ENCODE peak calls at places on chromosomes 7 and 10, in five cellular contexts. X, R, A, W and C are unnamed samples.

GRCh38 chr10:32004161-32004591 is 52.0 kb downstream of the KIF5B start:
- DNase-seq in A (peak), R (no peak), W (peak), X (peak), C (no peak)

GRCh38 chr7:32299133-32299702 is 191.0 kb downstream of the LSM5 start:
- DNase-seq in W (peak), R (no peak), A (peak), X (peak), C (peak)

GRCh38 chr7:116354546-116355422 is 144.4 kb downstream of the TES start:
- DNase-seq in W (peak), R (peak), A (peak), X (peak), C (no peak)

GRCh38 chr10:38007551-38007950 is 2.9 kb upstream of the ZNF33A start:
- DNase-seq in W (no peak), R (no peak), X (no peak), A (no peak), C (no peak)

GRCh38 chr10:1163204-1163660 is 107.0 kb downstream of the WDR37 start:
- DNase-seq in A (no peak), W (no peak), X (no peak), R (no peak), C (no peak)

GRCh38 chr7:106770191-106770590 is 94.9 kb upstream of the PIK3CG start:
- DNase-seq in W (no peak), X (peak), R (no peak), A (no peak), C (no peak)

GRCh38 chr7:25781704-25782103 is 370.3 kb upstream of the NFE2L3 start:
- DNase-seq in X (no peak), R (no peak), A (no peak), W (no peak), C (no peak)

GRCh38 chr7:98816206-98816605 is 53.6 kb downstream of the TMEM130 start:
- DNase-seq in R (no peak), X (no peak), W (peak), A (no peak), C (no peak)

GRCh38 chr10:2772791-2773644 is 294.3 kb upstream of the PFKP start:
- DNase-seq in A (no peak), X (no peak), R (no peak), W (no peak), C (no peak)

GRCh38 chr10:52314822-52315552 is 906 bp downstream of the DKK1 start:
- DNase-seq in A (peak), X (peak), R (no peak), W (no peak), C (peak)

GRCh38 chr10:74058658-74059057 is 60.7 kb downstream of the VCL start:
- DNase-seq in A (peak), W (no peak), X (peak), R (no peak), C (no peak)

GRCh38 chr10:84204610-84205009 is 10.3 kb downstream of the CDHR1 start:
- DNase-seq in W (no peak), X (no peak), R (no peak), A (no peak), C (no peak)

GRCh38 chr10:121734517-121735137 is 136.4 kb upstream of the FGFR2 start:
- DNase-seq in A (peak), R (no peak), W (no peak), X (peak), C (no peak)

GRCh38 chr10:110168601-110169481 is 38.6 kb upstream of the MXI1 start:
- DNase-seq in X (no peak), A (peak), R (no peak), W (no peak), C (no peak)

GRCh38 chr10:79073784-79074432 is 5.1 kb downstream of the ZMIZ1 start:
- DNase-seq in A (no peak), W (peak), X (peak), R (peak), C (peak)

DNA sequence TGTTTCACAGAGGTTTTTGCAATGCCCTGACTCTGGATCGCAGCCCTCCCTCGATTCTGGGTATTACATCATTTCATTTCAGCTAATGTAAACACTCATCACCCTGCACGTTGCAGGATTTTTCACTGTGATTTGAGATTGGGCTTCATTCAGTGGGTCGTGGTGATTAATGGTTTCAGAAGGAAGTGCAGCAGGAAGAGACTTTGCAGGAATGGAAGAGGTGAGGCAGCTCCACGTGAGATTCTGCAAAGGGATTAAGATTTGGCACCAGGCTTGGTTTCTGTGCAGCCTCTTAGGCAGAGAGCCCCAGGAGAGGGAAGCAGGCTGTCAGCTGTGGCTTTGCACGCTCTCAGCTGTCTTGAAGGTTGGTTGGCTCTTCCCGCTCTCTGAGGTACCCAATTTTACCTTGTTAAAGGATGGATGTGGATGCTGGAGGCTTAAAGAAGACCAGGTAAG is 95.2 kb downstream of the PLCE1 start:
- DNase-seq in R (no peak), A (no peak), W (no peak), X (peak), C (no peak)
- H3K4me3 ChIP-seq in R (no peak), A (no peak), W (peak), X (no peak), C (no peak)

GRCh38 chr7:5284304-5285281 is 1.9 kb downstream of the SLC29A4 start:
- DNase-seq in X (peak), A (peak), R (peak), W (no peak), C (peak)

GRCh38 chr7:5289345-5289744 is 6.6 kb downstream of the SLC29A4 start:
- DNase-seq in A (no peak), W (no peak), X (no peak), R (no peak), C (no peak)

GRCh38 chr7:5287802-5288201 is 5.1 kb downstream of the SLC29A4 start:
- DNase-seq in X (no peak), A (no peak), W (no peak), R (no peak), C (no peak)

GRCh38 chr7:5283421-5284303 is 919 bp downstream of the SLC29A4 start:
- DNase-seq in X (peak), A (no peak), R (peak), W (no peak), C (no peak)

DNA sequence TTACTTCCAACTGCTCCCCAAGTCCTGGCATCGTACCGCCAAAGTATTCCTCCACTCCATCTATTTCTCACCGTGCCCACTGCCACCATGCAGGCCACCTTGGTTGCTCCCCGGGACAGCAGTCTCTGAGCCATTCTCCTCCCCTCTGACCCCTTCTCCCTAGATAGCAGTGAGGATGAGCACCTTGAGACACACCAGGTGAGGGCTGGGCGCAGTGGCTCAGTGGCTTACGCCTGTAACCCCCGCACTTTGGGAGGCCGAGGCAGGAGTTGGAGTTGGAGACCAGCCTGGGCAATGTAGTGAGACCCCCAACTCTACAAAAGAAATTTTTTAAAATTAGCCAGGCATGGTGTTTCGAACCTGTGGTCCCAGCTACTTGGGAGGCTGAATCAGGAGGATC is 4.2 kb downstream of the SLC29A4 start:
- DNase-seq in X (no peak), A (no peak), W (no peak), R (no peak), C (no peak)
- H3K4me3 ChIP-seq in X (no peak), A (no peak), W (no peak), R (no peak), C (no peak)

DNA sequence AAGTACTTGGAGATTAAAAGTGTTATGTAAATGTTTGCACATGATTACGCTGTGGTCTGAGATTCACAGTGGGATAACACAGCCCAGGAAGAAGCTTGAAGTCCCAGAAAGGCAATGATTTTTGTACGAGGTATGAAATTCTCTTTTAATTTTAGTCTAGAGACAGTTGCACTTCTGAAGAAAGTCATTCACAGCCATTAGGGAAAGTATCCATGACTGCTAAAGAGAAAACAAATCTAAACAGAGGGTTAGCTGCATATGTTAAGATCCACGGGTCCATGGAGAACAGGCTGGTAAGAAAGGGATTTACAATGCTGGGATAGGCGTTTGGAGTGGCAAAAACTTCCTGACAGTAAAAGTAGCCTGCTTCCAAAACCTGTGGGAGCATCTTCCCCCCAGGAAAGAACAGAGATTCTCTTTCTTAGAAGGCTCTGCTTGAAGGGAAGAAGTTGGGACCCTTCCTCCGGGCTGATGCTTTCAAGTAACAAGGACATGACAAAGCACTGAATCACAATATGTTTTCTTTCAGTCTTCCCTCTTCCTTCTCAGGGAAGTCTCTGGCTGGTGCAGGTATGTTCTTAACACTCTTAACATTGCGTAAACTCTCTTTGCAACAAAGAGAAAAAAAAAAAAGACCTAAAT is 220.8 kb upstream of the CELF2 start:
- DNase-seq in W (no peak), A (no peak), X (no peak), R (no peak), C (no peak)
- H3K4me3 ChIP-seq in W (peak), A (no peak), X (no peak), R (no peak), C (no peak)

DNA sequence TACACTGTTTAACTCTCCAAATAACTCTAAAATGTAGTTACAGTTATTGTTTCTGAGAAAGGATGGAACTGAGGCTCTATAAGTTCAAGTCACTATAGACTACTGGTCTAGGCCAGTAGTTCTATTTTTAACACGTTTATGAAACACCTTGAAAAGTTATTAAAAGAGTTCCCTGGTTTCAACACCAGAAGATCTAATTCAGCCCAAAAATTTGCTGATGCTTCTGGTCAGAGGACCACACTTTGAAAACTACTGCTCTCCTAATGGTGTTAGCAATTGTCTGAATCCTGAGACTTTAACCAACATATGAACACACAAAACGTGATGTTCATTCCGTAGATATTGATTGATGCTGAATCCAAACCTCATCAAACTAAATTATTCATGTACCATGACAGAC is 658.6 kb upstream of the STEAP1 start:
- DNase-seq in W (no peak), X (no peak), A (no peak), R (no peak), C (no peak)
- H3K4me3 ChIP-seq in W (no peak), X (no peak), A (no peak), R (no peak), C (no peak)

GRCh38 chr10:129972145-129972965 is 8.3 kb upstream of the EBF3 start:
- DNase-seq in R (no peak), A (peak), W (no peak), X (peak), C (no peak)
- H3K4me3 ChIP-seq in R (no peak), A (peak), W (peak), X (peak), C (no peak)

GRCh38 chr7:141739250-141739649 is 1.1 kb downstream of the SSBP1 start:
- DNase-seq in R (no peak), W (no peak), X (no peak), A (no peak), C (no peak)
- H3K4me3 ChIP-seq in R (peak), W (peak), X (peak), A (peak), C (no peak)

GRCh38 chr7:4629287-4629905 is 52.7 kb upstream of the FOXK1 start:
- DNase-seq in X (no peak), W (no peak), A (no peak), R (no peak), C (no peak)

GRCh38 chr7:4631664-4632171 is 50.4 kb upstream of the FOXK1 start:
- DNase-seq in X (peak), R (peak), A (peak), W (peak), C (peak)

GRCh38 chr7:4633012-4633411 is 49.1 kb upstream of the FOXK1 start:
- DNase-seq in R (no peak), A (no peak), W (no peak), X (peak), C (no peak)

GRCh38 chr7:4631021-4631663 is 51.0 kb upstream of the FOXK1 start:
- DNase-seq in A (no peak), X (no peak), W (no peak), R (no peak), C (no peak)

GRCh38 chr7:4634166-4634565 is 47.9 kb upstream of the FOXK1 start:
- DNase-seq in A (no peak), X (no peak), R (no peak), W (no peak), C (no peak)
- H3K4me3 ChIP-seq in A (no peak), X (no peak), R (no peak), W (no peak), C (no peak)

GRCh38 chr10:132447446-132448247 is 50.6 kb downstream of the PWWP2B start:
- DNase-seq in A (no peak), X (peak), W (no peak), R (peak), C (peak)
- H3K4me3 ChIP-seq in A (no peak), X (no peak), W (no peak), R (peak), C (no peak)